ENCODE peak calls at places on chromosome 2, in nine cellular contexts. L, C, O, R, K, P, Y, F and U are unnamed samples.

GRCh38 chr2:23293756-23294155 is 91.2 kb upstream of the KLHL29 start:
- DNase-seq in L (no peak), C (no peak), O (no peak), R (no peak), K (no peak), P (no peak), Y (no peak), F (no peak), U (no peak)

GRCh38 chr2:191789791-191790190 is 57.1 kb downstream of the CAVIN2 start:
- DNase-seq in L (no peak), C (no peak), O (no peak), R (no peak), K (no peak), P (no peak), Y (no peak), F (no peak), U (no peak)

GRCh38 chr2:218245214-218245613 is 15.6 kb upstream of the GPBAR1 start:
- DNase-seq in L (no peak), C (no peak), O (no peak), R (no peak), K (no peak), P (no peak), Y (no peak), F (no peak), U (no peak)

GRCh38 chr2:238274152-238274865 is 14.1 kb downstream of the PER2 start:
- DNase-seq in L (no peak), C (no peak), O (no peak), R (no peak), K (no peak), P (no peak), Y (no peak), F (no peak), U (no peak)

GRCh38 chr2:85743304-85743978 is 10.3 kb upstream of the ATOH8 start:
- DNase-seq in L (no peak), C (no peak), O (no peak), R (no peak), K (peak), P (no peak), Y (no peak), F (no peak), U (no peak)

GRCh38 chr2:222290691-222291484 is 7.9 kb downstream of the PAX3 start:
- DNase-seq in L (no peak), C (peak), O (no peak), R (no peak), K (peak), P (no peak), Y (peak), F (no peak), U (no peak)

GRCh38 chr2:12619975-12620374 is 96.8 kb upstream of the TRIB2 start:
- DNase-seq in L (no peak), C (no peak), O (peak), R (peak), K (peak), P (no peak), Y (no peak), F (no peak), U (no peak)

GRCh38 chr2:46412010-46412409 is 67.4 kb upstream of the TMEM247 start:
- DNase-seq in L (no peak), C (no peak), O (no peak), R (no peak), K (no peak), P (no peak), Y (no peak), F (no peak), U (no peak)

GRCh38 chr2:70981866-70982810 is 3.7 kb downstream of the ANKRD53 start:
- DNase-seq in L (no peak), C (no peak), O (no peak), R (no peak), K (no peak), P (no peak), Y (no peak), F (no peak), U (peak)

GRCh38 chr2:130785466-130786055 is 30.2 kb downstream of the AMER3 start:
- DNase-seq in L (no peak), C (no peak), O (no peak), R (no peak), K (no peak), P (no peak), Y (no peak), F (no peak), U (no peak)

GRCh38 chr2:138818479-138818878 is 38.3 kb upstream of the NXPH2 start:
- DNase-seq in L (no peak), C (peak), O (no peak), R (no peak), K (no peak), P (no peak), Y (peak), F (no peak), U (no peak)

GRCh38 chr2:10120938-10121574 is 1.5 kb upstream of the RRM2 start:
- DNase-seq in L (peak), C (no peak), O (no peak), R (no peak), K (no peak), P (no peak), Y (no peak), F (no peak), U (no peak)

GRCh38 chr2:25355270-25355669 is 13.5 kb upstream of the DNMT3A start:
- DNase-seq in L (no peak), C (no peak), O (no peak), R (no peak), K (no peak), P (no peak), Y (peak), F (no peak), U (no peak)

GRCh38 chr2:174771631-174772491 is 7.6 kb upstream of the CHRNA1 start:
- DNase-seq in L (peak), C (peak), O (peak), R (peak), K (peak), P (no peak), Y (peak), F (peak), U (no peak)

GRCh38 chr2:212905640-212906201 is 245.7 kb downstream of the IKZF2 start:
- DNase-seq in L (no peak), C (no peak), O (no peak), R (peak), K (no peak), P (no peak), Y (no peak), F (no peak), U (no peak)

GRCh38 chr2:70083344-70084156 is 3.7 kb upstream of the PCBP1 start:
- DNase-seq in L (no peak), C (no peak), O (no peak), R (peak), K (no peak), P (no peak), Y (no peak), F (no peak), U (peak)

GRCh38 chr2:43448822-43449110 is 147.1 kb downstream of the THADA start:
- DNase-seq in L (no peak), C (no peak), O (no peak), R (no peak), K (no peak), P (no peak), Y (no peak), F (no peak), U (no peak)

GRCh38 chr2:85853499-85854165 is 35.2 kb downstream of the ST3GAL5 start:
- DNase-seq in L (no peak), C (no peak), O (no peak), R (no peak), K (no peak), P (no peak), Y (no peak), F (no peak), U (no peak)